ENCODE peak calls at places on chromosomes 12 and 14, in six cellular contexts. L is GM19239; F is stimulated activated CD4-positive, alpha-beta T cell treated with anti-CD3 and anti-CD28 coated beads, Interleukin-1b, Interleukin-23, amount 100 ng/mL, for 1 hour; R is amygdala; M is midbrain; W is SJSA1. U is an unnamed sample.
A peak's percentile ranks its signal among the peaks of the same experiment; 100 is the strongest.

GRCh38 chr14:85444685-85445084 is 85.3 kb upstream of the FLRT2 start:
- DNase-seq in L (no peak), F (no peak), R (no peak), M (no peak), W (no peak), U (no peak)

GRCh38 chr12:47828967-47829482 is 9.3 kb upstream of the HDAC7 start:
- DNase-seq in L (no peak), F (no peak), R (no peak), M (no peak), W (peak; percentile 69), U (no peak)

GRCh38 chr12:130498589-130499385 is 161.1 kb downstream of the PIWIL1 start:
- DNase-seq in L (no peak), F (no peak), R (no peak), M (no peak), W (peak; percentile 87), U (no peak)

GRCh38 chr12:53561590-53561953 is 54.3 kb upstream of the NPFF start:
- DNase-seq in L (no peak), F (no peak), R (no peak), M (no peak), W (no peak), U (no peak)

GRCh38 chr12:89245090-89245489 is 107.2 kb downstream of the DUSP6 start:
- DNase-seq in L (no peak), F (no peak), R (no peak), M (no peak), W (no peak), U (no peak)

GRCh38 chr12:102483466-102483865 is 3.1 kb upstream of the IGF1 start:
- DNase-seq in L (peak; percentile 29), F (no peak), R (no peak), M (no peak), W (no peak), U (no peak)

GRCh38 chr14:21191809-21192446 is 36.1 kb upstream of the OR5AU1 start:
- DNase-seq in L (peak; percentile 55), F (peak; percentile 9), R (peak; percentile 9), M (peak; percentile 22), W (peak; percentile 68), U (peak; percentile 56)

GRCh38 chr12:121578230-121579189 is 2.3 kb downstream of the KDM2B start:
- DNase-seq in L (no peak), F (no peak), R (no peak), M (no peak), W (no peak), U (no peak)

GRCh38 chr12:124695861-124696260 is 128.4 kb upstream of the NCOR2 start:
- DNase-seq in L (no peak), F (no peak), R (no peak), M (no peak), W (peak; percentile 45), U (no peak)

GRCh38 chr12:120267736-120268135 is 2.2 kb upstream of the PXN start:
- DNase-seq in L (no peak), F (no peak), R (no peak), M (no peak), W (no peak), U (no peak)

GRCh38 chr14:36604757-36605505 is 22.5 kb upstream of the NKX2-8 start:
- DNase-seq in L (peak; percentile 42), F (no peak), R (peak; percentile 7), M (peak; percentile 79), W (no peak), U (no peak)

GRCh38 chr12:122366685-122367475 is 55.6 kb downstream of the CLIP1 start:
- DNase-seq in L (no peak), F (no peak), R (no peak), M (no peak), W (peak; percentile 73), U (no peak)

GRCh38 chr14:93712838-93713724 is 75.2 kb downstream of the PRIMA1 start:
- DNase-seq in L (no peak), F (no peak), R (no peak), M (no peak), W (peak; percentile 18), U (no peak)

GRCh38 chr14:95533822-95534221 is 1.0 kb upstream of the GLRX5 start:
- DNase-seq in L (no peak), F (no peak), R (no peak), M (no peak), W (no peak), U (no peak)

GRCh38 chr12:74891276-74891675 is 318.4 kb downstream of the KCNC2 start:
- DNase-seq in L (no peak), F (no peak), R (no peak), M (no peak), W (no peak), U (no peak)

GRCh38 chr12:118307069-118307954 is 65.4 kb downstream of the TAOK3 start:
- DNase-seq in L (no peak), F (no peak), R (no peak), M (no peak), W (no peak), U (no peak)

GRCh38 chr12:57095440-57095839 is 6.5 kb downstream of the NAB2 start:
- DNase-seq in L (no peak), F (no peak), R (no peak), M (no peak), W (no peak), U (no peak)

GRCh38 chr14:38186217-38186616 is 21.5 kb upstream of the SSTR1 start:
- DNase-seq in L (no peak), F (no peak), R (no peak), M (no peak), W (no peak), U (no peak)

GRCh38 chr14:68608235-68608962 is 184.5 kb downstream of the ZFP36L1 start:
- DNase-seq in L (no peak), F (no peak), R (no peak), M (peak; percentile 42), W (no peak), U (no peak)

GRCh38 chr12:78403136-78403535 is 461.4 kb upstream of the SYT1 start:
- DNase-seq in L (no peak), F (no peak), R (no peak), M (no peak), W (peak; percentile 54), U (no peak)

GRCh38 chr14:74014299-74014698 is 4.8 kb downstream of the ENTPD5 start:
- DNase-seq in L (no peak), F (no peak), R (no peak), M (no peak), W (no peak), U (no peak)

GRCh38 chr12:82896979-82897378 is 210.3 kb downstream of the TMTC2 start:
- DNase-seq in L (no peak), F (no peak), R (no peak), M (no peak), W (no peak), U (no peak)

GRCh38 chr12:42904683-42905418 is 315.3 kb upstream of the PRICKLE1 start:
- DNase-seq in L (no peak), F (no peak), R (peak; percentile 49), M (peak; percentile 8), W (no peak), U (no peak)

GRCh38 chr14:74246561-74246960 is 7.3 kb downstream of the VSX2 start:
- DNase-seq in L (no peak), F (no peak), R (no peak), M (no peak), W (no peak), U (no peak)

GRCh38 chr14:33762462-33762861 is 188.4 kb downstream of the EGLN3 start:
- DNase-seq in L (no peak), F (no peak), R (no peak), M (no peak), W (no peak), U (no peak)

GRCh38 chr12:1728824-1729223 is 38.0 kb downstream of the ADIPOR2 start:
- DNase-seq in L (no peak), F (no peak), R (no peak), M (no peak), W (no peak), U (no peak)

GRCh38 chr12:128008341-128008740 is 258.6 kb upstream of the TMEM132C start:
- DNase-seq in L (no peak), F (no peak), R (no peak), M (no peak), W (no peak), U (no peak)

GRCh38 chr12:1302471-1302870 is 291.9 kb downstream of the FBXL14 start:
- DNase-seq in L (no peak), F (no peak), R (no peak), M (no peak), W (no peak), U (no peak)

GRCh38 chr12:78062781-78063180 is 232.1 kb downstream of the NAV3 start:
- DNase-seq in L (no peak), F (no peak), R (no peak), M (no peak), W (peak; percentile 53), U (no peak)

GRCh38 chr14:36901846-36902245 is 240.2 kb downstream of the PAX9 start:
- DNase-seq in L (no peak), F (no peak), R (no peak), M (no peak), W (no peak), U (no peak)

GRCh38 chr14:31927348-31927826 is 149.7 kb upstream of the ARHGAP5 start:
- DNase-seq in L (no peak), F (no peak), R (no peak), M (no peak), W (peak; percentile 81), U (no peak)

GRCh38 chr14:94203473-94204210 is 29.5 kb downstream of the PPP4R4 start:
- DNase-seq in L (no peak), F (no peak), R (no peak), M (no peak), W (no peak), U (no peak)

GRCh38 chr12:41486718-41487117 is 298.6 kb downstream of the PDZRN4 start:
- DNase-seq in L (no peak), F (no peak), R (no peak), M (no peak), W (no peak), U (no peak)

GRCh38 chr12:124466200-124467128 is 100.9 kb downstream of the NCOR2 start:
- DNase-seq in L (peak; percentile 89), F (peak; percentile 77), R (no peak), M (no peak), W (no peak), U (peak; percentile 92)

GRCh38 chr12:104063712-104064030 is 660 bp upstream of the HCFC2 start:
- DNase-seq in L (peak; percentile 16), F (no peak), R (no peak), M (no peak), W (no peak), U (no peak)

U was measured in GM12891.